ENCODE peak calls at places on chromosomes 12 and 14, in six cellular contexts. F is GM23338, A is HCT116, C is GM23248, E is PC-3, U is MM.1S. P is an unnamed sample. For H3K4me1, the result is how much of the 10 kb centered on the place peaks cover.

GRCh38 chr12:49899921-49900320 is 3.8 kb downstream of the FAIM2 start:
- DNase-seq in A (no peak), F (no peak), U (no peak), E (no peak), C (no peak), P (no peak)

GRCh38 chr12:109027767-109028166 is 6.9 kb upstream of the SVOP start:
- DNase-seq in E (peak), U (no peak), F (no peak), C (peak), A (no peak), P (no peak)

GRCh38 chr14:90049390-90049789 is 12.4 kb upstream of the KCNK13 start:
- DNase-seq in F (peak), U (no peak), A (no peak), C (no peak), E (no peak), P (no peak)

GRCh38 chr14:50954811-50955372 is 10.6 kb upstream of the PYGL start:
- DNase-seq in U (no peak), F (peak), A (peak), E (peak), C (peak), P (peak)

GRCh38 chr14:54816450-54816849 is 86.2 kb downstream of the GCH1 start:
- DNase-seq in E (no peak), F (no peak), U (no peak), A (no peak), C (no peak), P (no peak)

GRCh38 chr12:41034686-41035085 is 153.4 kb upstream of the PDZRN4 start:
- DNase-seq in F (no peak), A (no peak), U (no peak), E (no peak), C (no peak), P (no peak)

GRCh38 chr14:77120771-77121743 is 20.5 kb downstream of the ZDHHC22 start:
- DNase-seq in E (no peak), A (no peak), U (peak), F (no peak), C (no peak), P (no peak)

GRCh38 chr14:53432378-53432802 is 279.3 kb upstream of the DDHD1 start:
- DNase-seq in U (peak), A (peak), F (peak), E (peak), C (peak), P (peak)

GRCh38 chr12:5789469-5789968 is 155.5 kb downstream of the ANO2 start:
- DNase-seq in C (no peak), A (no peak), F (no peak), U (no peak), E (peak), P (no peak)

GRCh38 chr12:2163172-2163927 is 110.6 kb downstream of the CACNA1C start:
- DNase-seq in E (no peak), C (peak), U (no peak), F (no peak), A (no peak), P (peak)

GRCh38 chr14:66813636-66814035 is 305.7 kb downstream of the GPHN start:
- DNase-seq in U (no peak), C (no peak), A (no peak), E (no peak), F (no peak), P (no peak)

GRCh38 chr14:54568821-54569591 is 2.1 kb downstream of the SAMD4A start:
- DNase-seq in U (no peak), E (peak), F (no peak), C (peak), A (no peak), P (peak)

GRCh38 chr14:36365766-36366165 is 45.3 kb upstream of the MBIP start:
- DNase-seq in C (no peak), U (no peak), E (no peak), F (no peak), A (no peak), P (no peak)

DNA sequence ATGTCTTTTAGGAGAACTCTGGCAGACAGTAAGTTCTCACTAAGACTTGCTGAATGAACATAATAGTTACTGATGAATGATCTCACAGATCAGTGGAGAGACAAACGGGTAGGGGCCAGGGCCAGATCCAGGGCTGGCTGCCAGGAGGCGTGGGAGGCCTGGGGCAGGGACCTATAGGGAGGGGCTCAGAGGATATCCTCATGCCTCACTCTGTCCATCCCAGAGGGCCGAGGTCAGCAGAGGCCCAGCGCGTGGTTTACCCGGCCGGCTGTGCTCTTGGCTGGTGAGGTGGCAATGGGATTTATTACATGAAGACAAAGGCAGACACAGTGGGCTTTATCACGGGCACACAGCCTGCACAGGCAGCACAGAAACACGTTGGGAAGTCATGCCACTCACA is 85.4 kb downstream of the CHGA start:
- DNase-seq in U (no peak), E (peak), C (peak), F (no peak), A (no peak), P (no peak)
- TF ChIP-seq EZH2phosphoT487 in U (no peak), E (no peak), C (no peak), F (no peak), A (no peak), P (no peak)

GRCh38 chr12:132904718-132905328 is 17.4 kb upstream of the CHFR start:
- DNase-seq in U (no peak), A (no peak), F (peak), E (peak), C (peak), P (peak)
- H3K4me3 ChIP-seq in U (no peak), A (no peak), F (peak), E (no peak), C (peak), P (no peak)

GRCh38 chr14:103529383-103530365 is 678 bp downstream of the TRMT61A start:
- DNase-seq in F (no peak), E (no peak), U (no peak), C (no peak), A (no peak), P (no peak)
- H3K4me1 ChIP-seq in F (under half), E (under half), U (under half), C (under half), A (under half), P (under half)

GRCh38 chr12:64385468-64385867 is 5.1 kb downstream of the C12orf56 start:
- DNase-seq in F (no peak), C (peak), U (no peak), A (peak), E (peak), P (no peak)

GRCh38 chr12:64392221-64392620 is 1.7 kb upstream of the C12orf56 start:
- DNase-seq in E (peak), A (no peak), U (peak), C (peak), F (peak), P (peak)

GRCh38 chr12:64389154-64389553 is 1.4 kb downstream of the C12orf56 start:
- DNase-seq in A (no peak), E (no peak), C (no peak), U (no peak), F (peak), P (no peak)

GRCh38 chr12:64387201-64387816 is 3.2 kb downstream of the C12orf56 start:
- DNase-seq in E (peak), U (no peak), A (no peak), F (no peak), C (no peak), P (peak)

GRCh38 chr12:64390275-64390851 is at the start of gene C12orf56:
- DNase-seq in U (no peak), A (no peak), E (no peak), C (peak), F (peak), P (peak)
- TF ChIP-seq EZH2phosphoT487 in U (no peak), A (no peak), E (no peak), C (no peak), F (no peak), P (no peak)

GRCh38 chr12:23659151-23659550 is 290.3 kb downstream of the SOX5 start:
- DNase-seq in E (no peak), A (no peak), F (no peak), C (no peak), U (no peak), P (no peak)
- H3K4me3 ChIP-seq in E (no peak), A (no peak), F (no peak), C (no peak), U (no peak), P (no peak)

DNA sequence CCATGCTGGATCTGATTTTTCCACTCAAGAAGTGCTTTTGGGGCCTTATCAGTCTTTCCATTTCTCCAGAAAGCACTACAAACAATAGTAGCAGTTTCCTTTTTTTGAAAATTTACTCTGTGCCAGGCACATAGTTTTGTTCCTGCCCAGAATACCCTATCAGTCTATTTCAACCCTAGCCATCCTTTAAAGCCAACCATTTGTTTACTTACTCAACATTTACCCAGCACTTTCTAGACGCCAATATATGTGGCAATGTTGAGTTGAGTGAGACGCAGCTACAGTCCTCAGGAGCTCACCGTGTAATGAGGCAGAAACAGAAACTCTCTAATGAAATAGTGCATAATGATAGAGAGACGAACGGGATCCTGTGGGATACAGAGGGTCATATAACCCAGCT is 32.9 kb upstream of the CHST11 start:
- DNase-seq in E (no peak), F (no peak), A (no peak), U (no peak), C (no peak), P (no peak)
- H3K4me1 ChIP-seq in E (under half), F (under half), A (under half), U (under half), C (under half), P (under half)

DNA sequence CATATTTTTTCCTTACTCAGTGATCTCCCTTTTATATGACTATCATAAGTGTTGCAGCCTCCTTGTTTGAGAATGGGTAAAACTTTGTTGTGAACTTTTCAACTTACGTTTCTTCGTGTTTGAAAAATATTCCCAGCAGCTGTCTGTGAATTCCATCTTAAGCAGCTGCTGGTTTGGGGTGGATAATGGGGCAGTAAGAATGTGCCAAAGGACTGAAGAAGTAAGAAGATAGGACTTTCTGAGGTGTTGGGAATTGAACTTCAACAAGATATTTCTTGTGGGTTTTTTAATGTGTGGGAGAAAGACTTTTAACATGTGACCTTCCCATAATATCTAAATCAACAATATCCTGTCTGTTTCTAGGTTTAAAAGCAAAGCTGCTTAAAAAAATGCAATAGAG is 1659.4 kb upstream of the FLRT2 start:
- DNase-seq in E (no peak), F (no peak), C (no peak), U (no peak), A (no peak), P (no peak)
- TF ChIP-seq EZH2phosphoT487 in E (no peak), F (no peak), C (no peak), U (no peak), A (no peak), P (no peak)

P was measured in hepatocyte.